ENCODE peak calls at places on chromosomes 12 and 14, in eight cellular contexts. One of them, this sample, is unnamed.

GRCh38 chr14:54282849-54283248 is 114.0 kb upstream of the CDKN3 start:
- DNase-seq in choroid plexus epithelial cell: no peak
- DNase-seq in body of pancreas: no peak
- DNase-seq in OCI-LY7: no peak
- DNase-seq in CD4-positive, CD25-positive, alpha-beta regulatory T cell: no peak
- DNase-seq in esophagus squamous epithelium: no peak
- DNase-seq in SJSA1: no peak
- DNase-seq in adipocyte: no peak
- DNase-seq in this sample: no peak

GRCh38 chr12:132026061-132026795 is 76.5 kb downstream of the EP400 start:
- DNase-seq in body of pancreas: no peak
- DNase-seq in choroid plexus epithelial cell: no peak
- DNase-seq in SJSA1: no peak
- DNase-seq in OCI-LY7: no peak
- DNase-seq in adipocyte: no peak
- DNase-seq in CD4-positive, CD25-positive, alpha-beta regulatory T cell: no peak
- DNase-seq in esophagus squamous epithelium: no peak
- DNase-seq in this sample: no peak

GRCh38 chr12:1922075-1922709 is 3.7 kb upstream of the CACNA2D4 start:
- DNase-seq in choroid plexus epithelial cell: no peak
- DNase-seq in SJSA1: no peak
- DNase-seq in esophagus squamous epithelium: no peak
- DNase-seq in OCI-LY7: peak
- DNase-seq in body of pancreas: no peak
- DNase-seq in CD4-positive, CD25-positive, alpha-beta regulatory T cell: no peak
- DNase-seq in adipocyte: no peak
- DNase-seq in this sample: no peak

GRCh38 chr14:102831163-102831804 is 54.0 kb downstream of the TRAF3 start:
- DNase-seq in CD4-positive, CD25-positive, alpha-beta regulatory T cell: no peak
- DNase-seq in body of pancreas: no peak
- DNase-seq in esophagus squamous epithelium: no peak
- DNase-seq in OCI-LY7: no peak
- DNase-seq in adipocyte: no peak
- DNase-seq in SJSA1: no peak
- DNase-seq in choroid plexus epithelial cell: no peak
- DNase-seq in this sample: no peak

GRCh38 chr12:27277846-27278260 is 33.8 kb downstream of the STK38L start:
- DNase-seq in CD4-positive, CD25-positive, alpha-beta regulatory T cell: no peak
- DNase-seq in SJSA1: no peak
- DNase-seq in choroid plexus epithelial cell: peak
- DNase-seq in OCI-LY7: no peak
- DNase-seq in adipocyte: peak
- DNase-seq in esophagus squamous epithelium: no peak
- DNase-seq in body of pancreas: no peak
- DNase-seq in this sample: no peak

GRCh38 chr12:54033106-54033979 is 493 bp downstream of the HOXC5 start:
- DNase-seq in SJSA1: no peak
- DNase-seq in OCI-LY7: no peak
- DNase-seq in choroid plexus epithelial cell: no peak
- DNase-seq in body of pancreas: no peak
- DNase-seq in adipocyte: no peak
- DNase-seq in esophagus squamous epithelium: no peak
- DNase-seq in CD4-positive, CD25-positive, alpha-beta regulatory T cell: no peak
- DNase-seq in this sample: no peak

GRCh38 chr12:102433304-102433703 is 47.1 kb downstream of the IGF1 start:
- DNase-seq in CD4-positive, CD25-positive, alpha-beta regulatory T cell: no peak
- DNase-seq in choroid plexus epithelial cell: no peak
- DNase-seq in SJSA1: no peak
- DNase-seq in adipocyte: peak
- DNase-seq in body of pancreas: no peak
- DNase-seq in esophagus squamous epithelium: no peak
- DNase-seq in OCI-LY7: no peak
- DNase-seq in this sample: no peak

GRCh38 chr12:22164101-22164500 is 118.1 kb downstream of the CMAS start:
- DNase-seq in CD4-positive, CD25-positive, alpha-beta regulatory T cell: peak
- DNase-seq in adipocyte: no peak
- DNase-seq in choroid plexus epithelial cell: no peak
- DNase-seq in SJSA1: no peak
- DNase-seq in esophagus squamous epithelium: no peak
- DNase-seq in OCI-LY7: peak
- DNase-seq in body of pancreas: no peak
- DNase-seq in this sample: no peak

GRCh38 chr14:100428727-100429126 is 105.6 kb downstream of the SLC25A47 start:
- DNase-seq in OCI-LY7: no peak
- DNase-seq in adipocyte: no peak
- DNase-seq in CD4-positive, CD25-positive, alpha-beta regulatory T cell: no peak
- DNase-seq in esophagus squamous epithelium: no peak
- DNase-seq in SJSA1: no peak
- DNase-seq in choroid plexus epithelial cell: peak
- DNase-seq in body of pancreas: no peak
- DNase-seq in this sample: peak

GRCh38 chr14:33512201-33512600 is 438.7 kb downstream of the EGLN3 start:
- DNase-seq in choroid plexus epithelial cell: peak
- DNase-seq in CD4-positive, CD25-positive, alpha-beta regulatory T cell: no peak
- DNase-seq in SJSA1: no peak
- DNase-seq in adipocyte: peak
- DNase-seq in esophagus squamous epithelium: no peak
- DNase-seq in body of pancreas: no peak
- DNase-seq in OCI-LY7: no peak
- DNase-seq in this sample: peak

GRCh38 chr12:80936642-80937390 is 918 bp downstream of the LIN7A start:
- DNase-seq in adipocyte: peak
- DNase-seq in SJSA1: peak
- DNase-seq in body of pancreas: peak
- DNase-seq in CD4-positive, CD25-positive, alpha-beta regulatory T cell: no peak
- DNase-seq in OCI-LY7: no peak
- DNase-seq in choroid plexus epithelial cell: peak
- DNase-seq in esophagus squamous epithelium: no peak
- DNase-seq in this sample: peak

GRCh38 chr14:49945448-49946319 is 52.8 kb downstream of the ARF6 start:
- DNase-seq in choroid plexus epithelial cell: no peak
- DNase-seq in SJSA1: no peak
- DNase-seq in adipocyte: no peak
- DNase-seq in esophagus squamous epithelium: no peak
- DNase-seq in CD4-positive, CD25-positive, alpha-beta regulatory T cell: peak
- DNase-seq in OCI-LY7: no peak
- DNase-seq in body of pancreas: no peak
- DNase-seq in this sample: no peak

GRCh38 chr12:31589582-31589895 is 1.4 kb downstream of the DENND5B start:
- DNase-seq in esophagus squamous epithelium: no peak
- DNase-seq in choroid plexus epithelial cell: no peak
- DNase-seq in OCI-LY7: peak
- DNase-seq in adipocyte: peak
- DNase-seq in CD4-positive, CD25-positive, alpha-beta regulatory T cell: no peak
- DNase-seq in body of pancreas: no peak
- DNase-seq in SJSA1: no peak
- DNase-seq in this sample: no peak

GRCh38 chr12:77924703-77925102 is 94.0 kb downstream of the NAV3 start:
- DNase-seq in esophagus squamous epithelium: no peak
- DNase-seq in adipocyte: peak
- DNase-seq in CD4-positive, CD25-positive, alpha-beta regulatory T cell: no peak
- DNase-seq in choroid plexus epithelial cell: peak
- DNase-seq in SJSA1: no peak
- DNase-seq in body of pancreas: no peak
- DNase-seq in OCI-LY7: no peak
- DNase-seq in this sample: no peak

DNA sequence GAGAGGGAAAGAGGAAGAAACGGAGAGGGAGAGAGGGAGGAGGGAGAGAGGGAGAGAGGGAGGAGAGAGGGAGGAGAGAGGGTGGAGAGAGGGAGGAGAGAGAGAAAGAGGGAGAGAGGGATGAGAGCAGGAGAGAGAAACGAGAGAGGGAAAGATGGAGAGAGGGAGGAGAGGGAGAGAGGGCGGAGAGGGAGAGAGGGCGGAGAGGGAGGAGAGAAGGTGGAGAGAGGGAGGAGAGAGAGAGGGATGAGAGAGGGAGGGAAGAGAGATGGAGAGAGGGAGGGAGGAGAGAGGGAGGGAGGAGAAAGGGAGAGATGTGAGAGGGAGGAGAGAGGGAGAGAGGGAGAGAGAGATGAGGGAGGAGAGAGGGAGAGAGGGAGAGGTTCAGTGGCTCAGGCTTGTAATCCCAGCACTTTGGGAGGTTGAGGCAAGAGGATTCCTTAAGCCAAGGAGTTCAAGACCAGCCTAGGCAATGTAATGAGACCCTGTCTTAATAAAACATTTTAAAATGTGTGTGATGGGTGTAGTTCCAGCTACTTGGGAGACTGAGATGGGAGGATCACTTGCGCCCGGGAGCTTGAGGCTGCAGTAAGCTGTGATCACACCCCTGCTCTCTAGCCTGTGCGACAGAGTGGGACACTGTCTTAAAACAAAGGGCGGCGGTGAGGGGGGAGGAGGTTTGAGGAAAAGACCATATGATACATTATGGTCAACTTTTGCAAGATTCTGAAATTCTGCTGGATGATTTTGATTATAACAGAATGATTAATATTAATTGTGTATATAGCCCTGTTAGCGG is 21.3 kb upstream of the SNRPF start:
- DNase-seq in OCI-LY7: no peak
- DNase-seq in body of pancreas: no peak
- DNase-seq in CD4-positive, CD25-positive, alpha-beta regulatory T cell: no peak
- DNase-seq in esophagus squamous epithelium: no peak
- DNase-seq in choroid plexus epithelial cell: no peak
- DNase-seq in SJSA1: no peak
- DNase-seq in adipocyte: no peak
- DNase-seq in this sample: no peak
- H3K4me3 ChIP-seq in OCI-LY7: no peak
- H3K4me3 ChIP-seq in body of pancreas: no peak
- H3K4me3 ChIP-seq in CD4-positive, CD25-positive, alpha-beta regulatory T cell: no peak
- H3K4me3 ChIP-seq in esophagus squamous epithelium: no peak
- H3K4me3 ChIP-seq in choroid plexus epithelial cell: no peak
- H3K4me3 ChIP-seq in SJSA1: no peak
- H3K4me3 ChIP-seq in adipocyte: peak
- H3K4me3 ChIP-seq in this sample: no peak

GRCh38 chr12:13088503-13088902 is 15.0 kb downstream of the GSG1 start:
- DNase-seq in OCI-LY7: no peak
- DNase-seq in SJSA1: no peak
- DNase-seq in choroid plexus epithelial cell: no peak
- DNase-seq in body of pancreas: no peak
- DNase-seq in adipocyte: no peak
- DNase-seq in CD4-positive, CD25-positive, alpha-beta regulatory T cell: no peak
- DNase-seq in esophagus squamous epithelium: no peak
- DNase-seq in this sample: no peak
- H3K4me3 ChIP-seq in OCI-LY7: no peak
- H3K4me3 ChIP-seq in SJSA1: no peak
- H3K4me3 ChIP-seq in choroid plexus epithelial cell: no peak
- H3K4me3 ChIP-seq in body of pancreas: no peak
- H3K4me3 ChIP-seq in adipocyte: no peak
- H3K4me3 ChIP-seq in CD4-positive, CD25-positive, alpha-beta regulatory T cell: no peak
- H3K4me3 ChIP-seq in esophagus squamous epithelium: no peak
- H3K4me3 ChIP-seq in this sample: no peak

DNA sequence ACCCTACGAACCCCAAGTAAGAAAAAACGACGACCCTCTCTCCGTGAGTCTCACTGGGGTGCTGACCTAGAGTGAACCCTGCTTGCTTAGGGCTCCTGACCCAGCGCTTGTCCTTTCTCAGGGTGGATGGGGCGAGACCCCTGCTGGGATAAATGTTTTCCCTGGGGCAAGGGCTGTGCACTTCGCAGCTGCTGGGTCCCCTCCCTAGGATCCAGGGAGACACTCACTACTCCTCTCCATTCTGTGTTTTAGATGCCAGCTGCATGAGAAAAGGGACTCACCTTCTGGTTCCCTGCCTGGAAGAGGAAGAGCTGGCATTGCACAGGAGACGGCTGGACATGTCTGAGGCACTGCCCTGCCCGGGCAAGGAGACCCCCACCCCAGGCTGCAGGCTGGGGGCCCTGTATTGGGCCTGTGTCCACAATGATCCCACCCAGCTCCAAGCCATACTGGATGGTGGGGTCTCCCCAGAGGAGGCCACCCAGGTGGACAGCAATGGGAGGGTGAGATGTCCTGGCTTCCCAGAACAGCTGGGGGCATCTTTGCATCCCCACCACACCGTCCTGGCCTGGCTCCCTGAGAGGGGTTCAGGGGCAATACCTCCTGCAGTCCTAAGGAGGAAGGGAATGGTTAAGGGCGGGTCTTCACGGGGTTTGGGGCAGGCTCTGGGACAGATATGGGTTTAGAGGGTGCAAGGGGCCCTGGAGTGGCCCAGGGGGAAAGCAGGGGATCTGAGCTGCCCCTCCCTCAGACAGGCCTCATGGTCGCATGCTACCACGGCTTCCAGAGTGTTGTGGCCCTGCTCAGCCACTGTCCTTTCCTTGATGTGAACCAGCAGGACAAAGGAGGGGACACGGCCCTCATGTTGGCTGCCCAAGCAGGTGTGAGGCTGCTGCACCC is 663 bp downstream of the ANKRD33 start:
- DNase-seq in CD4-positive, CD25-positive, alpha-beta regulatory T cell: no peak
- DNase-seq in SJSA1: no peak
- DNase-seq in adipocyte: no peak
- DNase-seq in OCI-LY7: no peak
- DNase-seq in esophagus squamous epithelium: no peak
- DNase-seq in choroid plexus epithelial cell: no peak
- DNase-seq in body of pancreas: no peak
- DNase-seq in this sample: no peak
- H3K4me3 ChIP-seq in CD4-positive, CD25-positive, alpha-beta regulatory T cell: no peak
- H3K4me3 ChIP-seq in SJSA1: no peak
- H3K4me3 ChIP-seq in adipocyte: peak
- H3K4me3 ChIP-seq in OCI-LY7: no peak
- H3K4me3 ChIP-seq in esophagus squamous epithelium: no peak
- H3K4me3 ChIP-seq in choroid plexus epithelial cell: no peak
- H3K4me3 ChIP-seq in body of pancreas: no peak
- H3K4me3 ChIP-seq in this sample: no peak

GRCh38 chr14:26398616-26399015 is 199.2 kb downstream of the NOVA1 start:
- DNase-seq in choroid plexus epithelial cell: no peak
- DNase-seq in SJSA1: no peak
- DNase-seq in body of pancreas: no peak
- DNase-seq in OCI-LY7: no peak
- DNase-seq in esophagus squamous epithelium: no peak
- DNase-seq in CD4-positive, CD25-positive, alpha-beta regulatory T cell: no peak
- DNase-seq in adipocyte: no peak
- DNase-seq in this sample: no peak
- H3K4me3 ChIP-seq in choroid plexus epithelial cell: no peak
- H3K4me3 ChIP-seq in SJSA1: no peak
- H3K4me3 ChIP-seq in body of pancreas: no peak
- H3K4me3 ChIP-seq in OCI-LY7: no peak
- H3K4me3 ChIP-seq in esophagus squamous epithelium: no peak
- H3K4me3 ChIP-seq in CD4-positive, CD25-positive, alpha-beta regulatory T cell: no peak
- H3K4me3 ChIP-seq in adipocyte: no peak
- H3K4me3 ChIP-seq in this sample: no peak

This sample was measured in epithelial cell of esophagus.